ENCODE peak calls at places on chromosomes 4 and X, in six cellular contexts. One of them, this sample, is unnamed.

GRCh38 chr4:28354874-28355273 is 1494.2 kb downstream of the STIM2 start:
- DNase-seq in breast epithelium: no peak
- DNase-seq in left lung: no peak
- DNase-seq in AG10803: no peak
- DNase-seq in endodermal cell: no peak
- DNase-seq in RWPE1: no peak
- DNase-seq in this sample: no peak

GRCh38 chr4:74370912-74371311 is 6.0 kb downstream of the EREG start:
- DNase-seq in breast epithelium: no peak
- DNase-seq in endodermal cell: peak; percentile 77
- DNase-seq in left lung: no peak
- DNase-seq in AG10803: peak; percentile 44
- DNase-seq in RWPE1: peak; percentile 42
- DNase-seq in this sample: no peak

GRCh38 chr4:4412661-4413372 is 25.9 kb downstream of the NSG1 start:
- DNase-seq in breast epithelium: no peak
- DNase-seq in RWPE1: no peak
- DNase-seq in AG10803: no peak
- DNase-seq in endodermal cell: no peak
- DNase-seq in left lung: no peak
- DNase-seq in this sample: no peak

GRCh38 chr4:143384381-143384994 is 47.8 kb downstream of the GAB1 start:
- DNase-seq in RWPE1: no peak
- DNase-seq in breast epithelium: no peak
- DNase-seq in AG10803: peak; percentile 84
- DNase-seq in left lung: no peak
- DNase-seq in endodermal cell: no peak
- DNase-seq in this sample: no peak

GRCh38 chrX:154382483-154383069 is 3.5 kb downstream of the EMD start:
- DNase-seq in breast epithelium: no peak
- DNase-seq in AG10803: no peak
- DNase-seq in endodermal cell: no peak
- DNase-seq in RWPE1: no peak
- DNase-seq in left lung: no peak
- DNase-seq in this sample: no peak

GRCh38 chr4:52976523-52977230 is 114.6 kb downstream of the RASL11B start:
- DNase-seq in left lung: no peak
- DNase-seq in RWPE1: no peak
- DNase-seq in endodermal cell: no peak
- DNase-seq in breast epithelium: no peak
- DNase-seq in AG10803: no peak
- DNase-seq in this sample: no peak

GRCh38 chrX:11619426-11619825 is 46.3 kb downstream of the ARHGAP6 start:
- DNase-seq in endodermal cell: no peak
- DNase-seq in left lung: no peak
- DNase-seq in breast epithelium: no peak
- DNase-seq in RWPE1: peak; percentile 0
- DNase-seq in AG10803: peak; percentile 9
- DNase-seq in this sample: no peak

GRCh38 chr4:81472249-81473085 is 760 bp upstream of the RASGEF1B start:
- DNase-seq in left lung: peak; percentile 39
- DNase-seq in breast epithelium: peak; percentile 59
- DNase-seq in RWPE1: peak; percentile 24
- DNase-seq in AG10803: peak; percentile 12
- DNase-seq in endodermal cell: peak; percentile 70
- DNase-seq in this sample: no peak

GRCh38 chr4:52873191-52873590 is 11.1 kb downstream of the RASL11B start:
- DNase-seq in breast epithelium: no peak
- DNase-seq in RWPE1: no peak
- DNase-seq in left lung: no peak
- DNase-seq in endodermal cell: peak; percentile 35
- DNase-seq in AG10803: no peak
- DNase-seq in this sample: no peak

GRCh38 chr4:12723849-12724447 is 760.2 kb downstream of the RAB28 start:
- DNase-seq in left lung: no peak
- DNase-seq in endodermal cell: peak; percentile 82
- DNase-seq in RWPE1: no peak
- DNase-seq in AG10803: no peak
- DNase-seq in breast epithelium: no peak
- DNase-seq in this sample: no peak

GRCh38 chrX:48636776-48637175 is 39.5 kb downstream of the WDR13 start:
- DNase-seq in left lung: no peak
- DNase-seq in endodermal cell: no peak
- DNase-seq in AG10803: no peak
- DNase-seq in breast epithelium: no peak
- DNase-seq in RWPE1: no peak
- DNase-seq in this sample: no peak

GRCh38 chrX:136647969-136648368 is at the start of gene CD40LG:
- DNase-seq in RWPE1: no peak
- DNase-seq in AG10803: no peak
- DNase-seq in breast epithelium: no peak
- DNase-seq in left lung: no peak
- DNase-seq in endodermal cell: no peak
- DNase-seq in this sample: no peak

GRCh38 chr4:158856852-158857251 is 88.0 kb downstream of the FNIP2 start:
- DNase-seq in RWPE1: peak; percentile 47
- DNase-seq in endodermal cell: no peak
- DNase-seq in AG10803: peak; percentile 68
- DNase-seq in left lung: no peak
- DNase-seq in breast epithelium: no peak
- DNase-seq in this sample: no peak

GRCh38 chr4:6703786-6704185 is 5.9 kb downstream of the MRFAP1L1 start:
- DNase-seq in RWPE1: no peak
- DNase-seq in endodermal cell: no peak
- DNase-seq in left lung: no peak
- DNase-seq in breast epithelium: no peak
- DNase-seq in AG10803: peak; percentile 59
- DNase-seq in this sample: no peak

GRCh38 chr4:178198691-178199090 is 756.5 kb upstream of the AGA start:
- DNase-seq in RWPE1: no peak
- DNase-seq in AG10803: no peak
- DNase-seq in left lung: no peak
- DNase-seq in breast epithelium: no peak
- DNase-seq in endodermal cell: no peak
- DNase-seq in this sample: no peak

GRCh38 chrX:104310084-104310483 is 55.4 kb upstream of the ESX1 start:
- DNase-seq in RWPE1: peak; percentile 20
- DNase-seq in endodermal cell: no peak
- DNase-seq in AG10803: peak; percentile 41
- DNase-seq in breast epithelium: no peak
- DNase-seq in left lung: no peak
- DNase-seq in this sample: no peak

GRCh38 chrX:68934421-68934820 is 105.6 kb downstream of the EFNB1 start:
- DNase-seq in RWPE1: no peak
- DNase-seq in AG10803: no peak
- DNase-seq in endodermal cell: peak; percentile 20
- DNase-seq in breast epithelium: no peak
- DNase-seq in left lung: no peak
- DNase-seq in this sample: no peak

GRCh38 chr4:159946983-159947645 is 844.2 kb downstream of the RAPGEF2 start:
- DNase-seq in breast epithelium: no peak
- DNase-seq in left lung: no peak
- DNase-seq in RWPE1: peak; percentile 20
- DNase-seq in AG10803: peak; percentile 59
- DNase-seq in endodermal cell: no peak
- DNase-seq in this sample: no peak

GRCh38 chr4:184645904-184646610 is 3.2 kb downstream of the CASP3 start:
- DNase-seq in breast epithelium: no peak
- DNase-seq in left lung: no peak
- DNase-seq in RWPE1: no peak
- DNase-seq in AG10803: no peak
- DNase-seq in endodermal cell: no peak
- DNase-seq in this sample: no peak

GRCh38 chr4:3304831-3305609 is 12.2 kb downstream of the RGS12 start:
- DNase-seq in left lung: peak; percentile 39
- DNase-seq in breast epithelium: no peak
- DNase-seq in RWPE1: no peak
- DNase-seq in endodermal cell: peak; percentile 34
- DNase-seq in AG10803: no peak
- DNase-seq in this sample: no peak

GRCh38 chrX:154720067-154720466 is 30.8 kb downstream of the GAB3 start:
- DNase-seq in AG10803: no peak
- DNase-seq in left lung: no peak
- DNase-seq in breast epithelium: no peak
- DNase-seq in RWPE1: no peak
- DNase-seq in endodermal cell: no peak
- DNase-seq in this sample: no peak

GRCh38 chrX:36684053-36684452 is 324.1 kb upstream of the FAM47C start:
- DNase-seq in breast epithelium: no peak
- DNase-seq in endodermal cell: no peak
- DNase-seq in RWPE1: no peak
- DNase-seq in left lung: no peak
- DNase-seq in AG10803: no peak
- DNase-seq in this sample: no peak

GRCh38 chr4:72391281-72391680 is 177.7 kb downstream of the ADAMTS3 start:
- DNase-seq in AG10803: no peak
- DNase-seq in breast epithelium: no peak
- DNase-seq in left lung: no peak
- DNase-seq in RWPE1: no peak
- DNase-seq in endodermal cell: no peak
- DNase-seq in this sample: no peak

GRCh38 chr4:116122131-116122530 is 963.2 kb downstream of the TRAM1L1 start:
- DNase-seq in AG10803: no peak
- DNase-seq in left lung: no peak
- DNase-seq in RWPE1: peak; percentile 44
- DNase-seq in endodermal cell: no peak
- DNase-seq in breast epithelium: no peak
- DNase-seq in this sample: no peak

GRCh38 chrX:117511379-117511778 is 605.2 kb downstream of the KLHL13 start:
- DNase-seq in AG10803: no peak
- DNase-seq in endodermal cell: no peak
- DNase-seq in left lung: no peak
- DNase-seq in RWPE1: no peak
- DNase-seq in breast epithelium: no peak
- DNase-seq in this sample: no peak

GRCh38 chrX:50988649-50989048 is 78.1 kb downstream of the BMP15 start:
- DNase-seq in endodermal cell: peak; percentile 63
- DNase-seq in RWPE1: peak; percentile 4
- DNase-seq in AG10803: peak; percentile 22
- DNase-seq in breast epithelium: no peak
- DNase-seq in left lung: no peak
- DNase-seq in this sample: no peak

GRCh38 chr4:19880205-19880604 is 371.5 kb upstream of the SLIT2 start:
- DNase-seq in RWPE1: no peak
- DNase-seq in AG10803: peak; percentile 20
- DNase-seq in left lung: no peak
- DNase-seq in endodermal cell: no peak
- DNase-seq in breast epithelium: no peak
- DNase-seq in this sample: no peak

GRCh38 chr4:183828839-183829238 is 76.3 kb upstream of the STOX2 start:
- DNase-seq in left lung: no peak
- DNase-seq in RWPE1: no peak
- DNase-seq in breast epithelium: no peak
- DNase-seq in AG10803: no peak
- DNase-seq in endodermal cell: no peak
- DNase-seq in this sample: no peak

GRCh38 chr4:22897520-22898108 is 204.9 kb downstream of the GBA3 start:
- DNase-seq in RWPE1: peak; percentile 26
- DNase-seq in breast epithelium: no peak
- DNase-seq in AG10803: peak; percentile 23
- DNase-seq in endodermal cell: peak; percentile 78
- DNase-seq in left lung: no peak
- DNase-seq in this sample: no peak

GRCh38 chr4:53089940-53090729 is 228.0 kb downstream of the RASL11B start:
- DNase-seq in endodermal cell: no peak
- DNase-seq in RWPE1: no peak
- DNase-seq in AG10803: peak; percentile 94
- DNase-seq in left lung: no peak
- DNase-seq in breast epithelium: no peak
- DNase-seq in this sample: no peak

GRCh38 chr4:48906283-48907173 is at the start of gene OCIAD2:
- DNase-seq in breast epithelium: peak; percentile 66
- DNase-seq in RWPE1: peak; percentile 56
- DNase-seq in left lung: peak; percentile 89
- DNase-seq in AG10803: peak; percentile 31
- DNase-seq in endodermal cell: peak; percentile 91
- DNase-seq in this sample: no peak
- TF ChIP-seq CTCF in breast epithelium: no peak
- TF ChIP-seq CTCF in RWPE1: no peak
- TF ChIP-seq CTCF in left lung: no peak
- TF ChIP-seq CTCF in AG10803: no peak
- TF ChIP-seq CTCF in endodermal cell: peak; percentile 34
- TF ChIP-seq CTCF in this sample: no peak

GRCh38 chr4:147078362-147078761 is 132.7 kb upstream of the TTC29 start:
- DNase-seq in breast epithelium: no peak
- DNase-seq in endodermal cell: no peak
- DNase-seq in RWPE1: no peak
- DNase-seq in left lung: no peak
- DNase-seq in AG10803: peak; percentile 59
- DNase-seq in this sample: no peak
- TF ChIP-seq CTCF in breast epithelium: no peak
- TF ChIP-seq CTCF in endodermal cell: no peak
- TF ChIP-seq CTCF in RWPE1: no peak
- TF ChIP-seq CTCF in left lung: no peak
- TF ChIP-seq CTCF in AG10803: no peak
- TF ChIP-seq CTCF in this sample: no peak

GRCh38 chr4:99457270-99457669 is 22.1 kb upstream of the ADH7 start:
- DNase-seq in left lung: no peak
- DNase-seq in AG10803: peak; percentile 11
- DNase-seq in RWPE1: no peak
- DNase-seq in endodermal cell: no peak
- DNase-seq in breast epithelium: no peak
- DNase-seq in this sample: no peak
- TF ChIP-seq CTCF in left lung: no peak
- TF ChIP-seq CTCF in AG10803: peak; percentile 35
- TF ChIP-seq CTCF in RWPE1: no peak
- TF ChIP-seq CTCF in endodermal cell: no peak
- TF ChIP-seq CTCF in breast epithelium: no peak
- TF ChIP-seq CTCF in this sample: no peak

DNA sequence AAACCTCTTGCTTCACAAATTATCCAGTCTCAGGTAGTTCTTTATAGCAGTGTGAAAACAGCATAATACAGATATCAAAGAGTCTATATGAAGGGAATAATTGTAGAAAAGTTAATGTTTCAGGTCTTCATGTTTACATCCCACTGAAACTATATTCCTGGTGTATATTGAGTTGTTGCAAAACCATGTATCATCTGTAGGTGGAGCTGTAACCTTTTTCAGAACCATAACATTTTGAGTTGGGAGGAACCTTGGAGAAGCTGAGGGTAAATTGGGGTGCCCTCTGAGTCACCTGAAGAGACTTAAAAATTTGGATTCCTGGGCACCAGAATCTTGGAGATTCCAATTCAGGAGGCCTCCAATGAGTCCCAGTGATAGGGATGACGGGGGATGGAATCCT is 51.9 kb upstream of the TAPT1 start:
- DNase-seq in RWPE1: no peak
- DNase-seq in AG10803: no peak
- DNase-seq in breast epithelium: no peak
- DNase-seq in left lung: no peak
- DNase-seq in endodermal cell: no peak
- DNase-seq in this sample: no peak
- TF ChIP-seq CTCF in RWPE1: no peak
- TF ChIP-seq CTCF in AG10803: peak; percentile 34
- TF ChIP-seq CTCF in breast epithelium: no peak
- TF ChIP-seq CTCF in left lung: no peak
- TF ChIP-seq CTCF in endodermal cell: peak; percentile 58
- TF ChIP-seq CTCF in this sample: peak; percentile 8